ENCODE peak calls at places on chromosomes 3 and 15, in four cellular contexts. B, N, X and R are unnamed samples.

GRCh38 chr15:68578175-68578959 is 426 bp upstream of the CORO2B start:
- DNase-seq in B (no peak), N (peak), X (no peak), R (peak)

GRCh38 chr3:190362258-190362657 is 25.7 kb upstream of the CLDN16 start:
- DNase-seq in B (no peak), N (peak), X (no peak), R (no peak)

GRCh38 chr3:110799236-110799635 is 272.4 kb upstream of the NECTIN3 start:
- DNase-seq in B (no peak), N (no peak), X (no peak), R (no peak)

GRCh38 chr3:13509066-13509815 is 29.1 kb downstream of the HDAC11 start:
- DNase-seq in B (no peak), N (no peak), X (no peak), R (no peak)

GRCh38 chr15:31373970-31374369 is 47.3 kb downstream of the KLF13 start:
- DNase-seq in B (no peak), N (no peak), X (no peak), R (no peak)

GRCh38 chr15:35925634-35926380 is 379.8 kb upstream of the DPH6 start:
- DNase-seq in B (no peak), N (no peak), X (no peak), R (no peak)

GRCh38 chr3:152258448-152259302 is 10.1 kb upstream of the MBNL1 start:
- DNase-seq in B (no peak), N (no peak), X (peak), R (peak)

GRCh38 chr3:106699093-106699492 is 678.1 kb upstream of the CCDC54 start:
- DNase-seq in B (no peak), N (no peak), X (no peak), R (no peak)

GRCh38 chr3:55000546-55000945 is 72.7 kb upstream of the LRTM1 start:
- DNase-seq in B (no peak), N (no peak), X (no peak), R (peak)

GRCh38 chr3:39910135-39910534 is 100.7 kb downstream of the MYRIP start:
- DNase-seq in B (no peak), N (no peak), X (no peak), R (no peak)

GRCh38 chr3:24119321-24119751 is 174.2 kb downstream of the NR1D2 start:
- DNase-seq in B (no peak), N (no peak), X (no peak), R (peak)

GRCh38 chr3:54932606-54933005 is 4.7 kb upstream of the LRTM1 start:
- DNase-seq in B (no peak), N (no peak), X (no peak), R (no peak)

GRCh38 chr15:66836476-66837030 is 134.5 kb downstream of the SMAD6 start:
- DNase-seq in B (no peak), N (no peak), X (no peak), R (no peak)

GRCh38 chr3:43882976-43883680 is 192.4 kb downstream of the ABHD5 start:
- DNase-seq in B (no peak), N (no peak), X (no peak), R (no peak)

GRCh38 chr3:24601500-24601899 is 106.8 kb upstream of the THRB start:
- DNase-seq in B (no peak), N (no peak), X (no peak), R (no peak)

GRCh38 chr3:30549600-30549999 is 56.8 kb upstream of the TGFBR2 start:
- DNase-seq in B (no peak), N (no peak), X (no peak), R (no peak)

GRCh38 chr15:25967120-25967519 is 104.0 kb upstream of the ATP10A start:
- DNase-seq in B (no peak), N (no peak), X (no peak), R (peak)

GRCh38 chr3:89113887-89114840 is 6.7 kb downstream of the EPHA3 start:
- DNase-seq in B (no peak), N (peak), X (peak), R (peak)

GRCh38 chr3:42214565-42215283 is 51.3 kb downstream of the CCK start:
- DNase-seq in B (no peak), N (no peak), X (no peak), R (no peak)

GRCh38 chr3:161600185-161600584 is 103.6 kb downstream of the OTOL1 start:
- DNase-seq in B (no peak), N (no peak), X (no peak), R (no peak)

GRCh38 chr3:183394150-183394549 is 34.3 kb downstream of the MCF2L2 start:
- DNase-seq in B (no peak), N (no peak), X (no peak), R (no peak)

GRCh38 chr3:167067844-167068161 is 312.3 kb downstream of the ZBBX start:
- DNase-seq in B (no peak), N (no peak), X (no peak), R (no peak)

GRCh38 chr15:98727115-98728040 is 79.0 kb downstream of the IGF1R start:
- DNase-seq in B (no peak), N (peak), X (peak), R (peak)

GRCh38 chr3:25454411-25454927 is 26.4 kb downstream of the RARB start:
- DNase-seq in B (no peak), N (no peak), X (no peak), R (no peak)

GRCh38 chr3:9976736-9977709 is 9.6 kb downstream of the EMC3 start:
- DNase-seq in B (peak), N (no peak), X (peak), R (peak)

GRCh38 chr3:184485906-184486305 is 75.7 kb upstream of the EPHB3 start:
- DNase-seq in B (no peak), N (no peak), X (no peak), R (no peak)

GRCh38 chr3:60953406-60953805 is 297.8 kb downstream of the FHIT start:
- DNase-seq in B (no peak), N (no peak), X (no peak), R (no peak)

GRCh38 chr3:85589145-85589544 is 630.4 kb downstream of the CADM2 start:
- DNase-seq in B (no peak), N (no peak), X (no peak), R (no peak)

GRCh38 chr15:58463815-58464697 is 32.3 kb downstream of the LIPC start:
- DNase-seq in B (no peak), N (no peak), X (peak), R (no peak)

GRCh38 chr3:33991673-33992072 is 193.2 kb downstream of the PDCD6IP start:
- DNase-seq in B (peak), N (no peak), X (no peak), R (no peak)
- TF ChIP-seq NR3C1 in B (no peak), N (no peak), X (no peak), R (no peak)

DNA sequence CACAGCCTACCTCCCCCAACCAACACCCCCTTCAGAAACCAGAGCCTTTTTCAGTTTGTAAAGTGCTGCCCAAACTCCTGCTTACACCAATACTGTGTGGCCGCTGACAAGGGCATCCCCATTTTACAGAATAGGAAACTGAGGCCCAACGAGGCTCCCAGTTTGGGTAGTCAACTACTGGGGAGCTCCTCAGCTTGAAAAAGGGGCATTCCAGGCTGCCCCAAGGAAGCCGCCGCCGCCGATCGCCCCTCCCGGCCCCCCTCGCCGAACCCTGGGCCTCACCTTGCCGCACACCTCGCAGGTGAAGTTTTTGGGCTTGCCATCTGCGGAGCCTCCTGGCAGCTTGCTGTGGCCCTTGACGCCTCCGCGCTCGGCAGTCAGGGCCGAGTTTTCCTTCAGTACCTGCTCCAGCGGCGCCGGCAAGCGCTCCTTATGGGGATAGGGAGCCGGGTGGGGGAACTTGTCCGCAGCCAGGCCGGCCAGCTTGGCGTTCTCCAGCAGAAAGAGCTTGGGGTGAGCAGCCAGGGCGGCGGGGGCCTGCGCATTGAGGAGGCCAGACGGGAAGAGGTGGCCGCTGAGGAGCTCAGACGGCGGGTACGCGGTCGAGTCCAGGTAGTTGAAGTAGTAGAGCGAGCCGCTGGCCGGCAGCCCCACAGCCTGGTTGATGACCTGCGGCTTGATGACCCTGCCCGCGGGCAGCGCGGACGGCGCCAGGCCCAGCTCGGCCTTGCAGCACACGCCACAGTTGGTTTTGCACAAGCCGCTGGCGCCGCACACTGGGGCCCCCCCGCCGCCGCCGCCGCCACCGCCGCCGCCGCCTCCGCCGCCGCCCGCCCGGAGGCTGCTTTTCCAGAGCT is 1.4 kb downstream of the FEZF2 start:
- DNase-seq in B (no peak), N (peak), X (no peak), R (no peak)
- TF ChIP-seq NR3C1 in B (no peak), N (no peak), X (no peak), R (no peak)

GRCh38 chr15:88161636-88162035 is 94.9 kb downstream of the NTRK3 start:
- DNase-seq in B (no peak), N (no peak), X (no peak), R (no peak)

GRCh38 chr15:88166330-88166993 is 90.1 kb downstream of the NTRK3 start:
- DNase-seq in B (peak), N (peak), X (peak), R (no peak)
- TF ChIP-seq NR3C1 in B (no peak), N (no peak), X (no peak), R (no peak)

GRCh38 chr15:89492111-89492641 is 4.2 kb downstream of the RHCG start:
- DNase-seq in B (no peak), N (peak), X (no peak), R (peak)

GRCh38 chr15:89490550-89491315 is 5.7 kb downstream of the RHCG start:
- DNase-seq in B (no peak), N (no peak), X (no peak), R (no peak)

GRCh38 chr15:89492934-89493631 is 3.3 kb downstream of the RHCG start:
- DNase-seq in B (no peak), N (no peak), X (no peak), R (no peak)

GRCh38 chr15:89489376-89489775 is 7.0 kb downstream of the RHCG start:
- DNase-seq in B (no peak), N (no peak), X (no peak), R (no peak)

DNA sequence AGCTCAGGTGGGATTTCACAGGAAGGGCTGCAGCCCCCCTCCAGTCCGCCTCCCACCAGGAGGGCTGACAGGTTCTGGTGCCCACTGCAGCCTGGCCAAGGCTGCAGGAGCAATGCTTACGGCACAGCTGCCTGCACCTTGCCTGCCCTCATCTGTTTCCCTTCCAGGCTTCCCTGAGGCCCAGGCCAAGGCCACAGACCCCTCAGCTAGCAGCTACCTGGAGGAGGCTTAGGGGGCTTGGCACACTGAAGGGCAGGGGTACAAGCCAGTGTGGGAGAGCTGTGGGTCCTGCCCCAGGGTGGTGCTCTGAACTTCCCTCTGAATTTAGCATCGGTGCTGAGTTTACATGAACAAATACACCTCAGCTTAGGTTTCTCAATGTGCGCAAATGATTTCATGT is 6.3 kb downstream of the RHCG start:
- DNase-seq in B (no peak), N (no peak), X (no peak), R (no peak)
- TF ChIP-seq NR3C1 in B (no peak), N (no peak), X (no peak), R (no peak)

GRCh38 chr3:112327371-112327951 is 5.5 kb upstream of the CD200 start:
- DNase-seq in B (peak), N (no peak), X (peak), R (peak)

GRCh38 chr3:112320698-112321097 is 12.3 kb upstream of the CD200 start:
- DNase-seq in B (no peak), N (no peak), X (no peak), R (no peak)

GRCh38 chr3:112319516-112320276 is 13.3 kb upstream of the CD200 start:
- DNase-seq in B (no peak), N (no peak), X (no peak), R (no peak)

GRCh38 chr3:112321867-112322652 is 10.9 kb upstream of the CD200 start:
- DNase-seq in B (no peak), N (no peak), X (peak), R (no peak)
- TF ChIP-seq NR3C1 in B (no peak), N (no peak), X (no peak), R (no peak)

DNA sequence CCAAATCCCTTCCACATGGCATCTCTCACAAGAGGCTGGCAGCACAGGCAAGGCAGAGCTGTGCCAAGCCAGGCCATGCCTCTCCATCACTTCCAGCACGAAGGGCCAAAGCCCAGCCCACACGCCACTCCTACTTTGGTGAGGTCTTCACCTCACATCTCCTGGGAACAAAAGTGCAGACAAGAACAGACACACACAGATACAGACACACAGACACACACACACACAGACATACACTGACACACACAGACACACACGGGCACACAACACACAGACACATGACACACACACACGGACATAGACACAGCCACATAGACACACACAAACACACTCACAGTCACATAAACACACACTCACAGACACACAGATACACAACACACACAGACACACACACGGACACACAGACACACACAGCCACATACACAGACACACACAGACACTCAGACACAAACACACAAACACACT is 233.3 kb downstream of the UACA start:
- DNase-seq in B (no peak), N (no peak), X (no peak), R (no peak)
- TF ChIP-seq NR3C1 in B (no peak), N (no peak), X (no peak), R (no peak)

DNA sequence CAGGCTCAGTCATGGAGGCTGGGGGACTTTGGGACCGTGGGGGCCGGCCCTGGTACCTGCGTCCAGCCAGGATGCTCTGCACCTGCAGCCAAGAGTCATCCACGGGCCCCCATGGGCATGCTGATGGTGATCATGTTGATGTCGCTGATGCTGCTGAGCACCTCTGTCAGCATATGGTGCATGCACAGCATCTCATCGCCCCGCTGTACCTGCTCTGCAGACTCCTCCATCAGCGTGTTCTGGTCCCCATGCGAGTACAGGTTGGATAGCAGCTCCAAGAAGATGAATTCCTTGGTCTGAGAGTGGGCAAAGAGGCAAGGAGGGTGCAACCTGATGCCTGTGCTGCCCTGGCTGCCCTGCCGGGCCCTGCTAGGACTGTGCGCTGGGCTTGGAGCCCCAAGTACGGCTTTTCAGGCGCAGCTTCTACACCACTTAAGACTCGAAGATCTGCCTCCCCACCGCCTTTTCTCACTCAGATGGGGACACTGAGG is 7.2 kb downstream of the RPS17 start:
- DNase-seq in B (no peak), N (no peak), X (no peak), R (no peak)
- TF ChIP-seq NR3C1 in B (no peak), N (no peak), X (no peak), R (no peak)

GRCh38 chr3:133492159-133492860 is 81.2 kb upstream of the CDV3 start:
- DNase-seq in B (no peak), N (no peak), X (no peak), R (no peak)

GRCh38 chr3:133491481-133492059 is 81.9 kb upstream of the CDV3 start:
- DNase-seq in B (no peak), N (no peak), X (no peak), R (no peak)

GRCh38 chr3:133488785-133489367 is 84.6 kb upstream of the CDV3 start:
- DNase-seq in B (peak), N (no peak), X (peak), R (no peak)

GRCh38 chr3:133489466-133490085 is 83.9 kb upstream of the CDV3 start:
- DNase-seq in B (no peak), N (peak), X (no peak), R (no peak)

GRCh38 chr3:133490468-133491351 is 82.8 kb upstream of the CDV3 start:
- DNase-seq in B (no peak), N (no peak), X (no peak), R (no peak)
- TF ChIP-seq NR3C1 in B (no peak), N (no peak), X (no peak), R (no peak)

GRCh38 chr3:75001330-75001729 is 386.9 kb upstream of the CNTN3 start:
- DNase-seq in B (no peak), N (no peak), X (peak), R (peak)
- TF ChIP-seq NR3C1 in B (no peak), N (no peak), X (no peak), R (no peak)